ENCODE peak calls at places on chromosomes 4 and X, in four cellular contexts. One of them, this sample, is unnamed.

GRCh38 chr4:179447308-179447707 is 2005.1 kb upstream of the AGA start:
- DNase-seq in K562: no peak
- DNase-seq in GM12878: no peak
- DNase-seq in A549: no peak
- DNase-seq in this sample: no peak

GRCh38 chrX:37871626-37872302 is 24.4 kb upstream of the DYNLT3 start:
- DNase-seq in GM12878: no peak
- DNase-seq in K562: peak; percentile 31
- DNase-seq in A549: peak; percentile 69
- DNase-seq in this sample: no peak

GRCh38 chr4:183430317-183430986 is 14.0 kb upstream of the CDKN2AIP start:
- DNase-seq in A549: no peak
- DNase-seq in K562: no peak
- DNase-seq in GM12878: no peak
- DNase-seq in this sample: no peak

GRCh38 chrX:139972629-139973257 is 7.4 kb upstream of the CXorf66 start:
- DNase-seq in K562: no peak
- DNase-seq in GM12878: no peak
- DNase-seq in A549: no peak
- DNase-seq in this sample: no peak

GRCh38 chrX:29535212-29536162 is 679.9 kb upstream of the MAGEB2 start:
- DNase-seq in A549: peak; percentile 23
- DNase-seq in K562: no peak
- DNase-seq in GM12878: no peak
- DNase-seq in this sample: no peak

GRCh38 chr4:38306482-38307071 is 346.4 kb downstream of the PTTG2 start:
- DNase-seq in GM12878: peak; percentile 95
- DNase-seq in K562: no peak
- DNase-seq in A549: no peak
- DNase-seq in this sample: no peak

GRCh38 chr4:132818091-132818490 is 331.0 kb upstream of the PCDH10 start:
- DNase-seq in K562: no peak
- DNase-seq in A549: no peak
- DNase-seq in GM12878: no peak
- DNase-seq in this sample: no peak

GRCh38 chrX:21883258-21883657 is 27.5 kb downstream of the YY2 start:
- DNase-seq in GM12878: no peak
- DNase-seq in A549: no peak
- DNase-seq in K562: no peak
- DNase-seq in this sample: peak; percentile 0

GRCh38 chr4:101782546-101782945 is 8.0 kb upstream of the BANK1 start:
- DNase-seq in A549: no peak
- DNase-seq in GM12878: no peak
- DNase-seq in K562: no peak
- DNase-seq in this sample: no peak

GRCh38 chr4:123259676-123260428 is 136.7 kb upstream of the SPRY1 start:
- DNase-seq in A549: no peak
- DNase-seq in GM12878: no peak
- DNase-seq in K562: no peak
- DNase-seq in this sample: no peak

GRCh38 chr4:102575369-102576129 is 74.4 kb downstream of the NFKB1 start:
- DNase-seq in GM12878: no peak
- DNase-seq in K562: no peak
- DNase-seq in A549: no peak
- DNase-seq in this sample: peak; percentile 39

GRCh38 chr4:16203083-16203482 is 23.2 kb downstream of the TAPT1 start:
- DNase-seq in A549: no peak
- DNase-seq in GM12878: no peak
- DNase-seq in K562: no peak
- DNase-seq in this sample: no peak

GRCh38 chr4:110165382-110166285 is 32.8 kb downstream of the ELOVL6 start:
- DNase-seq in A549: no peak
- DNase-seq in GM12878: no peak
- DNase-seq in K562: no peak
- DNase-seq in this sample: no peak

GRCh38 chr4:40809058-40809457 is 59.3 kb downstream of the NSUN7 start:
- DNase-seq in K562: no peak
- DNase-seq in A549: no peak
- DNase-seq in GM12878: no peak
- DNase-seq in this sample: no peak

GRCh38 chr4:46878641-46879040 is 30.4 kb downstream of the COX7B2 start:
- DNase-seq in GM12878: no peak
- DNase-seq in K562: no peak
- DNase-seq in A549: no peak
- DNase-seq in this sample: no peak

GRCh38 chr4:52010976-52011375 is 9.2 kb downstream of the LRRC66 start:
- DNase-seq in A549: no peak
- DNase-seq in GM12878: no peak
- DNase-seq in K562: no peak
- DNase-seq in this sample: no peak

GRCh38 chr4:25865586-25865985 is 2.8 kb upstream of the SEL1L3 start:
- DNase-seq in GM12878: no peak
- DNase-seq in K562: peak; percentile 60
- DNase-seq in A549: peak; percentile 49
- DNase-seq in this sample: no peak

GRCh38 chr4:161894493-161895167 is 269.2 kb downstream of the FSTL5 start:
- DNase-seq in GM12878: no peak
- DNase-seq in A549: no peak
- DNase-seq in K562: no peak
- DNase-seq in this sample: no peak

GRCh38 chr4:88583643-88584470 is 8.4 kb upstream of the HERC3 start:
- DNase-seq in GM12878: no peak
- DNase-seq in A549: no peak
- DNase-seq in K562: no peak
- DNase-seq in this sample: no peak

GRCh38 chr4:151147000-151147399 is 47.6 kb downstream of the RPS3A start:
- DNase-seq in GM12878: no peak
- DNase-seq in A549: no peak
- DNase-seq in K562: no peak
- DNase-seq in this sample: no peak

GRCh38 chr4:133594246-133595207 is 445.4 kb downstream of the PCDH10 start:
- DNase-seq in K562: no peak
- DNase-seq in A549: no peak
- DNase-seq in GM12878: no peak
- DNase-seq in this sample: no peak

GRCh38 chr4:140755811-140756291 is 334 bp downstream of the TBC1D9 start:
- DNase-seq in A549: peak; percentile 28
- DNase-seq in K562: no peak
- DNase-seq in GM12878: no peak
- DNase-seq in this sample: no peak

GRCh38 chr4:25448379-25449109 is 71.5 kb downstream of the ANAPC4 start:
- DNase-seq in A549: no peak
- DNase-seq in GM12878: no peak
- DNase-seq in K562: no peak
- DNase-seq in this sample: no peak

GRCh38 chr4:39025552-39026085 is 6.6 kb downstream of the TMEM156 start:
- DNase-seq in K562: no peak
- DNase-seq in A549: no peak
- DNase-seq in GM12878: no peak
- DNase-seq in this sample: peak; percentile 19

GRCh38 chr4:13933163-13933562 is 305.6 kb upstream of the BOD1L1 start:
- DNase-seq in GM12878: no peak
- DNase-seq in A549: no peak
- DNase-seq in K562: no peak
- DNase-seq in this sample: no peak

GRCh38 chr4:77473509-77473908 is 132.1 kb upstream of the CXCL13 start:
- DNase-seq in GM12878: no peak
- DNase-seq in K562: peak; percentile 43
- DNase-seq in A549: no peak
- DNase-seq in this sample: peak; percentile 18

GRCh38 chr4:147371661-147372060 is 109.2 kb upstream of the EDNRA start:
- DNase-seq in K562: no peak
- DNase-seq in A549: no peak
- DNase-seq in GM12878: no peak
- DNase-seq in this sample: no peak

GRCh38 chrX:123859409-123859827 is 435 bp upstream of the XIAP start:
- DNase-seq in GM12878: peak; percentile 21
- DNase-seq in K562: no peak
- DNase-seq in A549: no peak
- DNase-seq in this sample: no peak

GRCh38 chr4:128275351-128275750 is 12.3 kb downstream of the PGRMC2 start:
- DNase-seq in A549: no peak
- DNase-seq in K562: no peak
- DNase-seq in GM12878: no peak
- DNase-seq in this sample: no peak

GRCh38 chrX:1336331-1337143 is at the start of gene IL3RA:
- DNase-seq in K562: no peak
- DNase-seq in GM12878: peak; percentile 52
- DNase-seq in A549: no peak
- DNase-seq in this sample: no peak

GRCh38 chr4:185346975-185347601 is 48.6 kb downstream of the LRP2BP start:
- DNase-seq in A549: no peak
- DNase-seq in K562: no peak
- DNase-seq in GM12878: no peak
- DNase-seq in this sample: no peak

GRCh38 chrX:105636667-105637066 is 185.7 kb upstream of the NRK start:
- DNase-seq in GM12878: no peak
- DNase-seq in A549: no peak
- DNase-seq in K562: no peak
- DNase-seq in this sample: no peak

GRCh38 chr4:22014222-22014741 is 65.7 kb upstream of the KCNIP4 start:
- DNase-seq in GM12878: no peak
- DNase-seq in K562: no peak
- DNase-seq in A549: no peak
- DNase-seq in this sample: no peak

GRCh38 chr4:22021116-22021515 is 72.5 kb upstream of the KCNIP4 start:
- DNase-seq in K562: no peak
- DNase-seq in A549: no peak
- DNase-seq in GM12878: no peak
- DNase-seq in this sample: no peak

DNA sequence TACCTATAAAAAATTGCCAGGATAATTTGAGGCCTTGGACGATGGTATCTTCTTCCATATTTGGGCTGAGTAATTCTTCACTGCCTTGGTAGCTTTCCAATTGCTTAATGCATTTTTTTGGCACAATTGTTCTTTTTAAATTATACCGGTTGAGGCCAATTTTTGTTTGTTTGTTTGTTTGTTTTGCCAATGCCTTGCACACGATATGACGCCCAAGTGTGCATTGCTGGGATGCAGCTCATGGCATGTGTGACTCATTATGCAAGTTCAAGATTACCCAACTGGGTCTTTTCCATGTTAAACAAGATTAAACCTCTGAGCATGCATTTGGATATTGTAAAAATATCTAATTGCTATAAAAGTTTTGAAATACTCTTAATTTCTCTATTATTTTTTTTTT is 71.1 kb upstream of the KCNIP4 start:
- DNase-seq in GM12878: no peak
- DNase-seq in K562: no peak
- DNase-seq in A549: no peak
- DNase-seq in this sample: no peak
- TF ChIP-seq CEBPB in GM12878: no peak
- TF ChIP-seq CEBPB in K562: no peak
- TF ChIP-seq CEBPB in A549: no peak
- TF ChIP-seq CEBPB in this sample: no peak

DNA sequence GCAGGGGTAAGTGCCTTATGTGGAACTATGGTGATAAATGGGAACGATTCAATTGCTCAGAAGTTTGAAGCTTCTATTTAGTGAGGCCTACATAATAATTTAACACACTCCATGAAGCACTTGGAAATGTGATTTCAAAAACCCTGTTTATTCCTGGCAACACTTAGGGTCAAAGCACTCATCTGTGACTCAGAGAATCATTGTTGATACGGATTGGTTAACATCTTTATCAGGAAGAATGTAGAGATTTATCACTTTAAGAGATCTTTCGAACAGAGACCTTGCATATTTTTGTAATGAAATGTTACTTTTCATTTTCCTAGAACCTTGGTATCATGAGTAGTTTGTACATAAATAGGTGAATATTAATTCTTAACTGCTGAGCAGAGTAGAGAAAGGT is 269.1 kb upstream of the SLIT2 start:
- DNase-seq in GM12878: no peak
- DNase-seq in K562: no peak
- DNase-seq in A549: no peak
- DNase-seq in this sample: no peak
- TF ChIP-seq POLR2AphosphoS2 in GM12878: no peak
- TF ChIP-seq POLR2AphosphoS2 in K562: no peak
- TF ChIP-seq POLR2AphosphoS2 in A549: no peak
- TF ChIP-seq POLR2AphosphoS2 in this sample: no peak

GRCh38 chrX:149630681-149631292 is 805 bp downstream of the TMEM185A start:
- DNase-seq in K562: peak; percentile 16
- DNase-seq in GM12878: no peak
- DNase-seq in A549: peak; percentile 15
- DNase-seq in this sample: peak; percentile 18
- TF ChIP-seq CEBPB in K562: no peak
- TF ChIP-seq CEBPB in GM12878: no peak
- TF ChIP-seq CEBPB in A549: no peak
- TF ChIP-seq CEBPB in this sample: no peak

GRCh38 chr4:2937986-2938385 is 25.2 kb downstream of the NOP14 start:
- DNase-seq in K562: no peak
- DNase-seq in A549: no peak
- DNase-seq in GM12878: no peak
- DNase-seq in this sample: no peak
- TF ChIP-seq POLR2AphosphoS2 in K562: no peak
- TF ChIP-seq POLR2AphosphoS2 in A549: no peak
- TF ChIP-seq POLR2AphosphoS2 in GM12878: no peak
- TF ChIP-seq POLR2AphosphoS2 in this sample: no peak

This sample was measured in HepG2.